ENCODE peak calls at places on chromosomes 1 and 21, in ten cellular contexts. One of them, this sample, is unnamed.
A peak's percentile ranks its signal among the peaks of the same experiment; 100 is the strongest.

GRCh38 chr1:208247696-208248095 is 3.5 kb upstream of the PLXNA2 start:
- DNase-seq in NCI-H226: no peak
- DNase-seq in psoas muscle: no peak
- DNase-seq in stimulated activated CD4-positive, alpha-beta T cell treated with anti-CD3 and anti-CD28 coated beads, TNF-alpha, amount 100 ng/mL, for 4 hours: no peak
- DNase-seq in foreskin fibroblast: no peak
- DNase-seq in mucosa of gallbladder: no peak
- DNase-seq in SHP77: no peak
- DNase-seq in activated CD8-positive, alpha-beta T cell treated with anti-CD3 and anti-CD28 coated beads for 36 hours: no peak
- DNase-seq in Right ventricle myocardium inferior: no peak
- DNase-seq in activated CD4-positive, alpha-beta T cell treated with anti-CD3 and anti-CD28 coated beads, Interleukin-2, amount 50 U/mL, for 1 hour: no peak
- DNase-seq in this sample: no peak

GRCh38 chr1:44407430-44408180 is 2.5 kb downstream of the RNF220 start:
- DNase-seq in NCI-H226: no peak
- DNase-seq in psoas muscle: no peak
- DNase-seq in stimulated activated CD4-positive, alpha-beta T cell treated with anti-CD3 and anti-CD28 coated beads, TNF-alpha, amount 100 ng/mL, for 4 hours: peak; percentile 7
- DNase-seq in foreskin fibroblast: no peak
- DNase-seq in mucosa of gallbladder: no peak
- DNase-seq in SHP77: no peak
- DNase-seq in activated CD8-positive, alpha-beta T cell treated with anti-CD3 and anti-CD28 coated beads for 36 hours: peak; percentile 15
- DNase-seq in Right ventricle myocardium inferior: no peak
- DNase-seq in activated CD4-positive, alpha-beta T cell treated with anti-CD3 and anti-CD28 coated beads, Interleukin-2, amount 50 U/mL, for 1 hour: no peak
- DNase-seq in this sample: no peak

GRCh38 chr1:167722870-167723251 is 1.1 kb downstream of the MPZL1 start:
- DNase-seq in NCI-H226: no peak
- DNase-seq in psoas muscle: no peak
- DNase-seq in stimulated activated CD4-positive, alpha-beta T cell treated with anti-CD3 and anti-CD28 coated beads, TNF-alpha, amount 100 ng/mL, for 4 hours: no peak
- DNase-seq in foreskin fibroblast: no peak
- DNase-seq in mucosa of gallbladder: no peak
- DNase-seq in SHP77: no peak
- DNase-seq in activated CD8-positive, alpha-beta T cell treated with anti-CD3 and anti-CD28 coated beads for 36 hours: no peak
- DNase-seq in Right ventricle myocardium inferior: no peak
- DNase-seq in activated CD4-positive, alpha-beta T cell treated with anti-CD3 and anti-CD28 coated beads, Interleukin-2, amount 50 U/mL, for 1 hour: no peak
- DNase-seq in this sample: no peak

GRCh38 chr1:224622831-224623230 is 6.7 kb downstream of the CNIH3 start:
- DNase-seq in NCI-H226: no peak
- DNase-seq in psoas muscle: no peak
- DNase-seq in stimulated activated CD4-positive, alpha-beta T cell treated with anti-CD3 and anti-CD28 coated beads, TNF-alpha, amount 100 ng/mL, for 4 hours: no peak
- DNase-seq in foreskin fibroblast: no peak
- DNase-seq in mucosa of gallbladder: no peak
- DNase-seq in SHP77: no peak
- DNase-seq in activated CD8-positive, alpha-beta T cell treated with anti-CD3 and anti-CD28 coated beads for 36 hours: no peak
- DNase-seq in Right ventricle myocardium inferior: no peak
- DNase-seq in activated CD4-positive, alpha-beta T cell treated with anti-CD3 and anti-CD28 coated beads, Interleukin-2, amount 50 U/mL, for 1 hour: no peak
- DNase-seq in this sample: no peak

GRCh38 chr1:8202182-8202905 is 115.6 kb upstream of the SLC45A1 start:
- DNase-seq in NCI-H226: peak; percentile 40
- DNase-seq in psoas muscle: peak; percentile 59
- DNase-seq in stimulated activated CD4-positive, alpha-beta T cell treated with anti-CD3 and anti-CD28 coated beads, TNF-alpha, amount 100 ng/mL, for 4 hours: no peak
- DNase-seq in foreskin fibroblast: peak; percentile 68
- DNase-seq in mucosa of gallbladder: peak; percentile 89
- DNase-seq in SHP77: peak; percentile 43
- DNase-seq in activated CD8-positive, alpha-beta T cell treated with anti-CD3 and anti-CD28 coated beads for 36 hours: peak; percentile 13
- DNase-seq in Right ventricle myocardium inferior: peak; percentile 74
- DNase-seq in activated CD4-positive, alpha-beta T cell treated with anti-CD3 and anti-CD28 coated beads, Interleukin-2, amount 50 U/mL, for 1 hour: no peak
- DNase-seq in this sample: peak; percentile 96

GRCh38 chr1:217563179-217563578 is 67.7 kb downstream of the GPATCH2 start:
- DNase-seq in NCI-H226: no peak
- DNase-seq in psoas muscle: no peak
- DNase-seq in stimulated activated CD4-positive, alpha-beta T cell treated with anti-CD3 and anti-CD28 coated beads, TNF-alpha, amount 100 ng/mL, for 4 hours: no peak
- DNase-seq in foreskin fibroblast: no peak
- DNase-seq in mucosa of gallbladder: no peak
- DNase-seq in SHP77: no peak
- DNase-seq in activated CD8-positive, alpha-beta T cell treated with anti-CD3 and anti-CD28 coated beads for 36 hours: no peak
- DNase-seq in Right ventricle myocardium inferior: no peak
- DNase-seq in activated CD4-positive, alpha-beta T cell treated with anti-CD3 and anti-CD28 coated beads, Interleukin-2, amount 50 U/mL, for 1 hour: no peak
- DNase-seq in this sample: no peak

GRCh38 chr1:85313888-85314696 is 37.7 kb upstream of the BCL10 start:
- DNase-seq in NCI-H226: peak; percentile 97
- DNase-seq in psoas muscle: peak; percentile 55
- DNase-seq in stimulated activated CD4-positive, alpha-beta T cell treated with anti-CD3 and anti-CD28 coated beads, TNF-alpha, amount 100 ng/mL, for 4 hours: no peak
- DNase-seq in foreskin fibroblast: peak; percentile 95
- DNase-seq in mucosa of gallbladder: no peak
- DNase-seq in SHP77: no peak
- DNase-seq in activated CD8-positive, alpha-beta T cell treated with anti-CD3 and anti-CD28 coated beads for 36 hours: no peak
- DNase-seq in Right ventricle myocardium inferior: no peak
- DNase-seq in activated CD4-positive, alpha-beta T cell treated with anti-CD3 and anti-CD28 coated beads, Interleukin-2, amount 50 U/mL, for 1 hour: no peak
- DNase-seq in this sample: peak; percentile 63

GRCh38 chr1:228084797-228085196 is 2.3 kb downstream of the ARF1 start:
- DNase-seq in NCI-H226: no peak
- DNase-seq in psoas muscle: peak; percentile 15
- DNase-seq in stimulated activated CD4-positive, alpha-beta T cell treated with anti-CD3 and anti-CD28 coated beads, TNF-alpha, amount 100 ng/mL, for 4 hours: no peak
- DNase-seq in foreskin fibroblast: no peak
- DNase-seq in mucosa of gallbladder: no peak
- DNase-seq in SHP77: no peak
- DNase-seq in activated CD8-positive, alpha-beta T cell treated with anti-CD3 and anti-CD28 coated beads for 36 hours: no peak
- DNase-seq in Right ventricle myocardium inferior: peak; percentile 50
- DNase-seq in activated CD4-positive, alpha-beta T cell treated with anti-CD3 and anti-CD28 coated beads, Interleukin-2, amount 50 U/mL, for 1 hour: no peak
- DNase-seq in this sample: no peak

GRCh38 chr1:41305576-41306365 is 55.5 kb upstream of the FOXO6 start:
- DNase-seq in NCI-H226: no peak
- DNase-seq in psoas muscle: no peak
- DNase-seq in stimulated activated CD4-positive, alpha-beta T cell treated with anti-CD3 and anti-CD28 coated beads, TNF-alpha, amount 100 ng/mL, for 4 hours: no peak
- DNase-seq in foreskin fibroblast: no peak
- DNase-seq in mucosa of gallbladder: no peak
- DNase-seq in SHP77: no peak
- DNase-seq in activated CD8-positive, alpha-beta T cell treated with anti-CD3 and anti-CD28 coated beads for 36 hours: no peak
- DNase-seq in Right ventricle myocardium inferior: no peak
- DNase-seq in activated CD4-positive, alpha-beta T cell treated with anti-CD3 and anti-CD28 coated beads, Interleukin-2, amount 50 U/mL, for 1 hour: no peak
- DNase-seq in this sample: no peak

GRCh38 chr1:155396874-155397476 is 76.3 kb downstream of the RUSC1 start:
- DNase-seq in NCI-H226: peak; percentile 6
- DNase-seq in psoas muscle: no peak
- DNase-seq in stimulated activated CD4-positive, alpha-beta T cell treated with anti-CD3 and anti-CD28 coated beads, TNF-alpha, amount 100 ng/mL, for 4 hours: no peak
- DNase-seq in foreskin fibroblast: no peak
- DNase-seq in mucosa of gallbladder: peak; percentile 14
- DNase-seq in SHP77: no peak
- DNase-seq in activated CD8-positive, alpha-beta T cell treated with anti-CD3 and anti-CD28 coated beads for 36 hours: no peak
- DNase-seq in Right ventricle myocardium inferior: no peak
- DNase-seq in activated CD4-positive, alpha-beta T cell treated with anti-CD3 and anti-CD28 coated beads, Interleukin-2, amount 50 U/mL, for 1 hour: no peak
- DNase-seq in this sample: no peak

GRCh38 chr21:32624726-32625125 is 12.5 kb upstream of the CFAP298 start:
- DNase-seq in NCI-H226: peak; percentile 56
- DNase-seq in psoas muscle: no peak
- DNase-seq in stimulated activated CD4-positive, alpha-beta T cell treated with anti-CD3 and anti-CD28 coated beads, TNF-alpha, amount 100 ng/mL, for 4 hours: no peak
- DNase-seq in foreskin fibroblast: peak; percentile 5
- DNase-seq in mucosa of gallbladder: no peak
- DNase-seq in SHP77: no peak
- DNase-seq in activated CD8-positive, alpha-beta T cell treated with anti-CD3 and anti-CD28 coated beads for 36 hours: no peak
- DNase-seq in Right ventricle myocardium inferior: no peak
- DNase-seq in activated CD4-positive, alpha-beta T cell treated with anti-CD3 and anti-CD28 coated beads, Interleukin-2, amount 50 U/mL, for 1 hour: no peak
- DNase-seq in this sample: no peak

GRCh38 chr1:33455537-33456301 is 16.7 kb upstream of the ZSCAN20 start:
- DNase-seq in NCI-H226: peak; percentile 53
- DNase-seq in psoas muscle: peak; percentile 67
- DNase-seq in stimulated activated CD4-positive, alpha-beta T cell treated with anti-CD3 and anti-CD28 coated beads, TNF-alpha, amount 100 ng/mL, for 4 hours: no peak
- DNase-seq in foreskin fibroblast: peak; percentile 89
- DNase-seq in mucosa of gallbladder: peak; percentile 71
- DNase-seq in SHP77: peak; percentile 52
- DNase-seq in activated CD8-positive, alpha-beta T cell treated with anti-CD3 and anti-CD28 coated beads for 36 hours: peak; percentile 67
- DNase-seq in Right ventricle myocardium inferior: no peak
- DNase-seq in activated CD4-positive, alpha-beta T cell treated with anti-CD3 and anti-CD28 coated beads, Interleukin-2, amount 50 U/mL, for 1 hour: peak; percentile 22
- DNase-seq in this sample: peak; percentile 83

GRCh38 chr1:91844862-91845528 is 41.0 kb downstream of the TGFBR3 start:
- DNase-seq in NCI-H226: peak; percentile 96
- DNase-seq in psoas muscle: peak; percentile 72
- DNase-seq in stimulated activated CD4-positive, alpha-beta T cell treated with anti-CD3 and anti-CD28 coated beads, TNF-alpha, amount 100 ng/mL, for 4 hours: no peak
- DNase-seq in foreskin fibroblast: peak; percentile 95
- DNase-seq in mucosa of gallbladder: peak; percentile 40
- DNase-seq in SHP77: no peak
- DNase-seq in activated CD8-positive, alpha-beta T cell treated with anti-CD3 and anti-CD28 coated beads for 36 hours: no peak
- DNase-seq in Right ventricle myocardium inferior: no peak
- DNase-seq in activated CD4-positive, alpha-beta T cell treated with anti-CD3 and anti-CD28 coated beads, Interleukin-2, amount 50 U/mL, for 1 hour: no peak
- DNase-seq in this sample: peak; percentile 79

GRCh38 chr1:24498589-24498988 is 4.0 kb upstream of the RCAN3 start:
- DNase-seq in NCI-H226: no peak
- DNase-seq in psoas muscle: no peak
- DNase-seq in stimulated activated CD4-positive, alpha-beta T cell treated with anti-CD3 and anti-CD28 coated beads, TNF-alpha, amount 100 ng/mL, for 4 hours: no peak
- DNase-seq in foreskin fibroblast: no peak
- DNase-seq in mucosa of gallbladder: no peak
- DNase-seq in SHP77: no peak
- DNase-seq in activated CD8-positive, alpha-beta T cell treated with anti-CD3 and anti-CD28 coated beads for 36 hours: no peak
- DNase-seq in Right ventricle myocardium inferior: no peak
- DNase-seq in activated CD4-positive, alpha-beta T cell treated with anti-CD3 and anti-CD28 coated beads, Interleukin-2, amount 50 U/mL, for 1 hour: no peak
- DNase-seq in this sample: no peak

GRCh38 chr1:155327981-155328380 is 7.3 kb downstream of the RUSC1 start:
- DNase-seq in NCI-H226: no peak
- DNase-seq in psoas muscle: no peak
- DNase-seq in stimulated activated CD4-positive, alpha-beta T cell treated with anti-CD3 and anti-CD28 coated beads, TNF-alpha, amount 100 ng/mL, for 4 hours: no peak
- DNase-seq in foreskin fibroblast: no peak
- DNase-seq in mucosa of gallbladder: no peak
- DNase-seq in SHP77: no peak
- DNase-seq in activated CD8-positive, alpha-beta T cell treated with anti-CD3 and anti-CD28 coated beads for 36 hours: no peak
- DNase-seq in Right ventricle myocardium inferior: no peak
- DNase-seq in activated CD4-positive, alpha-beta T cell treated with anti-CD3 and anti-CD28 coated beads, Interleukin-2, amount 50 U/mL, for 1 hour: no peak
- DNase-seq in this sample: no peak

GRCh38 chr1:205014772-205015171 is 28.2 kb upstream of the CNTN2 start:
- DNase-seq in NCI-H226: no peak
- DNase-seq in psoas muscle: no peak
- DNase-seq in stimulated activated CD4-positive, alpha-beta T cell treated with anti-CD3 and anti-CD28 coated beads, TNF-alpha, amount 100 ng/mL, for 4 hours: no peak
- DNase-seq in foreskin fibroblast: no peak
- DNase-seq in mucosa of gallbladder: no peak
- DNase-seq in SHP77: no peak
- DNase-seq in activated CD8-positive, alpha-beta T cell treated with anti-CD3 and anti-CD28 coated beads for 36 hours: no peak
- DNase-seq in Right ventricle myocardium inferior: no peak
- DNase-seq in activated CD4-positive, alpha-beta T cell treated with anti-CD3 and anti-CD28 coated beads, Interleukin-2, amount 50 U/mL, for 1 hour: no peak
- DNase-seq in this sample: no peak

GRCh38 chr1:221241592-221241991 is 362.3 kb downstream of the HLX start:
- DNase-seq in NCI-H226: no peak
- DNase-seq in psoas muscle: no peak
- DNase-seq in stimulated activated CD4-positive, alpha-beta T cell treated with anti-CD3 and anti-CD28 coated beads, TNF-alpha, amount 100 ng/mL, for 4 hours: no peak
- DNase-seq in foreskin fibroblast: no peak
- DNase-seq in mucosa of gallbladder: no peak
- DNase-seq in SHP77: no peak
- DNase-seq in activated CD8-positive, alpha-beta T cell treated with anti-CD3 and anti-CD28 coated beads for 36 hours: no peak
- DNase-seq in Right ventricle myocardium inferior: no peak
- DNase-seq in activated CD4-positive, alpha-beta T cell treated with anti-CD3 and anti-CD28 coated beads, Interleukin-2, amount 50 U/mL, for 1 hour: no peak
- DNase-seq in this sample: no peak

This sample was measured in hepatic stellate cell.